ENCODE peak calls at places on chromosome 11, in nine cellular contexts. Q is BJ, J is frontal cortex, N is SW480, P is prostate gland, T is left cardiac atrium, O is AG04450, K is Peyer's patch, V is midbrain. Y is an unnamed sample.
A peak's percentile ranks its signal among the peaks of the same experiment; 100 is the strongest.

GRCh38 chr11:128235958-128236357 is 351.4 kb downstream of the ETS1 start:
- DNase-seq in T (no peak), K (no peak), P (no peak), J (no peak), V (no peak), N (no peak), O (no peak), Q (no peak), Y (no peak)

GRCh38 chr11:27489092-27489491 is 16.5 kb upstream of the LGR4 start:
- DNase-seq in P (no peak), V (no peak), O (no peak), N (no peak), K (no peak), Q (no peak), T (no peak), J (no peak), Y (no peak)

GRCh38 chr11:13338437-13339069 is 61.0 kb downstream of the BMAL1 start:
- DNase-seq in N (peak; percentile 68), P (no peak), T (no peak), V (no peak), J (no peak), K (no peak), Q (peak; percentile 26), O (no peak), Y (no peak)

GRCh38 chr11:40276960-40277359 is 1182.5 kb downstream of the LRRC4C start:
- DNase-seq in Q (no peak), K (no peak), J (no peak), O (no peak), P (no peak), N (no peak), V (no peak), T (no peak), Y (no peak)

GRCh38 chr11:74925281-74925680 is 23.6 kb downstream of the XRRA1 start:
- DNase-seq in T (no peak), J (no peak), P (no peak), N (no peak), V (no peak), O (no peak), Q (no peak), K (no peak), Y (no peak)

GRCh38 chr11:46106530-46107407 is 14.5 kb downstream of the PHF21A start:
- DNase-seq in N (no peak), J (no peak), Q (no peak), K (no peak), O (no peak), V (peak; percentile 65), T (no peak), P (no peak), Y (no peak)

GRCh38 chr11:74019860-74020259 is 11.0 kb upstream of the UCP3 start:
- DNase-seq in O (no peak), Q (no peak), K (no peak), T (no peak), V (no peak), P (no peak), N (no peak), J (no peak), Y (no peak)

GRCh38 chr11:70650075-70650909 is 252.0 kb downstream of the CTTN start:
- DNase-seq in J (peak; percentile 65), V (peak; percentile 56), Q (no peak), P (peak; percentile 46), O (peak; percentile 10), K (peak; percentile 18), T (peak; percentile 71), N (peak; percentile 75), Y (no peak)

GRCh38 chr11:24386551-24387404 is 110.1 kb upstream of the LUZP2 start:
- DNase-seq in P (no peak), V (peak; percentile 24), O (peak; percentile 24), J (peak; percentile 8), N (peak; percentile 30), Q (no peak), K (no peak), T (no peak), Y (no peak)

GRCh38 chr11:64799256-64799924 is 3.6 kb downstream of the MAP4K2 start:
- DNase-seq in O (no peak), N (no peak), K (peak; percentile 66), J (no peak), P (no peak), Q (no peak), T (no peak), V (no peak), Y (no peak)

GRCh38 chr11:112962854-112963367 is 1.7 kb downstream of the NCAM1 start:
- DNase-seq in N (peak; percentile 29), P (peak; percentile 37), O (no peak), V (peak; percentile 87), T (peak; percentile 73), Q (no peak), K (no peak), J (peak; percentile 66), Y (peak; percentile 48)

GRCh38 chr11:57446055-57446454 is 14.3 kb upstream of the RTN4RL2 start:
- DNase-seq in V (no peak), T (no peak), P (no peak), Q (no peak), O (no peak), J (no peak), K (no peak), N (no peak), Y (no peak)

Y was measured in right lobe of liver.